ENCODE peak calls at places on chromosomes 11 and 22, in eight cellular contexts. C, I, Q, F, H, R, Z and V are unnamed samples.

GRCh38 chr22:50131894-50132293 is 38.6 kb upstream of the PANX2 start:
- DNase-seq in R (no peak), C (no peak), I (no peak), Z (no peak), H (no peak), Q (no peak), F (no peak), V (no peak)

GRCh38 chr11:131662310-131662709 is 291.9 kb downstream of the NTM start:
- DNase-seq in Z (no peak), C (no peak), H (no peak), F (no peak), I (no peak), R (no peak), Q (no peak), V (no peak)

GRCh38 chr11:93574821-93575220 is 31.6 kb upstream of the SMCO4 start:
- DNase-seq in Q (no peak), Z (no peak), F (no peak), H (no peak), R (no peak), I (no peak), C (no peak), V (no peak)

GRCh38 chr22:38751422-38752346 is 4.1 kb downstream of the SUN2 start:
- DNase-seq in H (no peak), R (no peak), Z (peak), F (peak), I (no peak), Q (no peak), C (no peak), V (peak)

GRCh38 chr11:113896156-113896879 is 8.3 kb upstream of the HTR3B start:
- DNase-seq in H (peak), I (no peak), R (no peak), Q (peak), Z (no peak), C (peak), F (peak), V (no peak)

GRCh38 chr22:43066844-43067385 is 22.3 kb downstream of the TTLL1 start:
- DNase-seq in I (peak), Q (peak), C (peak), R (no peak), Z (no peak), H (no peak), F (no peak), V (no peak)

GRCh38 chr22:29095459-29095858 is 22.6 kb downstream of the KREMEN1 start:
- DNase-seq in F (no peak), C (no peak), H (no peak), Q (no peak), Z (no peak), R (no peak), I (no peak), V (no peak)

GRCh38 chr11:47995318-47995717 is 15.0 kb downstream of the PTPRJ start:
- DNase-seq in R (no peak), H (no peak), F (no peak), Q (no peak), I (no peak), Z (no peak), C (no peak), V (no peak)

GRCh38 chr22:36334081-36334831 is 53.5 kb downstream of the MYH9 start:
- DNase-seq in Q (no peak), Z (no peak), C (no peak), F (no peak), H (no peak), R (no peak), I (no peak), V (no peak)

GRCh38 chr11:8038393-8038792 is 42.6 kb upstream of the TUB start:
- DNase-seq in Z (no peak), Q (no peak), F (no peak), I (no peak), C (no peak), H (peak), R (no peak), V (no peak)

GRCh38 chr11:65008016-65008415 is 5.9 kb upstream of the ARL2 start:
- DNase-seq in F (no peak), C (no peak), I (no peak), Q (no peak), R (no peak), H (no peak), Z (no peak), V (no peak)

GRCh38 chr11:132969892-132970291 is 562.4 kb downstream of the OPCML start:
- DNase-seq in Q (no peak), Z (no peak), F (no peak), R (no peak), I (no peak), H (no peak), C (no peak), V (no peak)

GRCh38 chr11:120715239-120715638 is 203.7 kb downstream of the GRIK4 start:
- DNase-seq in I (no peak), C (peak), R (no peak), Z (no peak), F (no peak), H (peak), Q (no peak), V (no peak)

GRCh38 chr11:48116843-48117242 is 99.8 kb upstream of the OR4B1 start:
- DNase-seq in R (no peak), C (peak), H (no peak), I (no peak), F (no peak), Z (no peak), Q (no peak), V (peak)

GRCh38 chr22:20079745-20080444 is at the start of gene DGCR8:
- DNase-seq in Q (peak), H (peak), R (peak), C (peak), I (peak), Z (peak), F (peak), V (peak)

GRCh38 chr22:46041642-46042041 is 64.7 kb upstream of the WNT7B start:
- DNase-seq in C (no peak), F (no peak), Q (no peak), H (peak), Z (no peak), I (no peak), R (no peak), V (no peak)

GRCh38 chr11:795638-796564 is 2.2 kb downstream of the SLC25A22 start:
- DNase-seq in I (no peak), F (peak), C (peak), Q (peak), H (peak), Z (peak), R (peak), V (peak)

GRCh38 chr11:123301696-123302400 is 106.8 kb upstream of the CLMP start:
- DNase-seq in H (no peak), C (peak), Z (peak), Q (no peak), I (no peak), F (peak), R (peak), V (peak)

GRCh38 chr11:126348806-126349582 is 6.5 kb upstream of the ST3GAL4 start:
- DNase-seq in H (no peak), R (no peak), C (peak), Q (no peak), I (no peak), Z (no peak), F (no peak), V (no peak)

GRCh38 chr11:18600915-18601569 is 1.5 kb downstream of the MISFA start:
- DNase-seq in Z (no peak), H (no peak), Q (no peak), I (no peak), R (no peak), C (no peak), F (no peak), V (no peak)

GRCh38 chr11:126011220-126011619 is 51.4 kb downstream of the CDON start:
- DNase-seq in Z (no peak), H (no peak), R (no peak), C (no peak), Q (no peak), I (no peak), F (no peak), V (no peak)